ENCODE peak calls at places on chromosomes 13 and 19, in ten cellular contexts. One of them, this sample, is unnamed.

GRCh38 chr19:19900124-19900523 is 622 bp upstream of the ZNF93 start:
- DNase-seq in lower lobe of right lung: no peak
- DNase-seq in CD8-positive, alpha-beta memory T cell: no peak
- DNase-seq in hepatocyte: peak; percentile 17
- DNase-seq in GM23338: peak; percentile 33
- DNase-seq in psoas muscle: no peak
- DNase-seq in SK-N-SH: peak; percentile 16
- DNase-seq in left ventricle myocardium inferior: no peak
- DNase-seq in endodermal cell: no peak
- DNase-seq in uterus: no peak
- DNase-seq in this sample: no peak

GRCh38 chr19:10096615-10096963 is 5.9 kb downstream of the ANGPTL6 start:
- DNase-seq in uterus: no peak
- DNase-seq in endodermal cell: no peak
- DNase-seq in psoas muscle: peak; percentile 57
- DNase-seq in CD8-positive, alpha-beta memory T cell: no peak
- DNase-seq in lower lobe of right lung: no peak
- DNase-seq in hepatocyte: no peak
- DNase-seq in SK-N-SH: no peak
- DNase-seq in left ventricle myocardium inferior: peak; percentile 32
- DNase-seq in GM23338: no peak
- DNase-seq in this sample: no peak

GRCh38 chr19:593505-593904 is 3.8 kb downstream of the HCN2 start:
- DNase-seq in SK-N-SH: no peak
- DNase-seq in CD8-positive, alpha-beta memory T cell: no peak
- DNase-seq in psoas muscle: no peak
- DNase-seq in endodermal cell: no peak
- DNase-seq in hepatocyte: no peak
- DNase-seq in GM23338: no peak
- DNase-seq in uterus: no peak
- DNase-seq in left ventricle myocardium inferior: no peak
- DNase-seq in lower lobe of right lung: no peak
- DNase-seq in this sample: no peak

GRCh38 chr19:23882493-23882892 is 32.2 kb upstream of the ZNF726 start:
- DNase-seq in GM23338: no peak
- DNase-seq in CD8-positive, alpha-beta memory T cell: no peak
- DNase-seq in endodermal cell: no peak
- DNase-seq in lower lobe of right lung: no peak
- DNase-seq in psoas muscle: no peak
- DNase-seq in uterus: no peak
- DNase-seq in left ventricle myocardium inferior: no peak
- DNase-seq in hepatocyte: peak; percentile 25
- DNase-seq in SK-N-SH: no peak
- DNase-seq in this sample: no peak

GRCh38 chr13:25677956-25678355 is 306.2 kb downstream of the ATP8A2 start:
- DNase-seq in SK-N-SH: no peak
- DNase-seq in endodermal cell: no peak
- DNase-seq in hepatocyte: no peak
- DNase-seq in CD8-positive, alpha-beta memory T cell: no peak
- DNase-seq in uterus: no peak
- DNase-seq in psoas muscle: no peak
- DNase-seq in lower lobe of right lung: no peak
- DNase-seq in GM23338: no peak
- DNase-seq in left ventricle myocardium inferior: no peak
- DNase-seq in this sample: no peak

GRCh38 chr13:49781791-49782190 is 10.7 kb downstream of the KPNA3 start:
- DNase-seq in GM23338: no peak
- DNase-seq in hepatocyte: no peak
- DNase-seq in left ventricle myocardium inferior: no peak
- DNase-seq in CD8-positive, alpha-beta memory T cell: no peak
- DNase-seq in lower lobe of right lung: no peak
- DNase-seq in psoas muscle: no peak
- DNase-seq in SK-N-SH: no peak
- DNase-seq in endodermal cell: no peak
- DNase-seq in uterus: no peak
- DNase-seq in this sample: no peak

GRCh38 chr13:96984061-96984508 is 10.2 kb downstream of the OXGR1 start:
- DNase-seq in hepatocyte: peak; percentile 61
- DNase-seq in left ventricle myocardium inferior: no peak
- DNase-seq in GM23338: peak; percentile 69
- DNase-seq in lower lobe of right lung: peak; percentile 67
- DNase-seq in endodermal cell: peak; percentile 58
- DNase-seq in CD8-positive, alpha-beta memory T cell: no peak
- DNase-seq in SK-N-SH: peak; percentile 57
- DNase-seq in psoas muscle: no peak
- DNase-seq in uterus: no peak
- DNase-seq in this sample: no peak

GRCh38 chr19:6551607-6552450 is 21.0 kb downstream of the TNFSF9 start:
- DNase-seq in endodermal cell: peak; percentile 91
- DNase-seq in psoas muscle: no peak
- DNase-seq in CD8-positive, alpha-beta memory T cell: peak; percentile 60
- DNase-seq in GM23338: peak; percentile 92
- DNase-seq in hepatocyte: peak; percentile 56
- DNase-seq in uterus: no peak
- DNase-seq in SK-N-SH: peak; percentile 70
- DNase-seq in lower lobe of right lung: peak; percentile 50
- DNase-seq in left ventricle myocardium inferior: no peak
- DNase-seq in this sample: peak; percentile 68

GRCh38 chr19:9406798-9407352 is 28.5 kb downstream of the ZNF266 start:
- DNase-seq in psoas muscle: peak; percentile 81
- DNase-seq in SK-N-SH: peak; percentile 84
- DNase-seq in GM23338: peak; percentile 6
- DNase-seq in left ventricle myocardium inferior: peak; percentile 84
- DNase-seq in lower lobe of right lung: peak; percentile 65
- DNase-seq in CD8-positive, alpha-beta memory T cell: no peak
- DNase-seq in uterus: peak; percentile 59
- DNase-seq in endodermal cell: no peak
- DNase-seq in hepatocyte: no peak
- DNase-seq in this sample: peak; percentile 45

GRCh38 chr13:28540612-28541011 is 45.7 kb upstream of the FLT1 start:
- DNase-seq in left ventricle myocardium inferior: no peak
- DNase-seq in endodermal cell: no peak
- DNase-seq in hepatocyte: no peak
- DNase-seq in CD8-positive, alpha-beta memory T cell: no peak
- DNase-seq in psoas muscle: no peak
- DNase-seq in uterus: no peak
- DNase-seq in lower lobe of right lung: no peak
- DNase-seq in SK-N-SH: no peak
- DNase-seq in GM23338: no peak
- DNase-seq in this sample: no peak

GRCh38 chr19:54188224-54188871 is 1.0 kb downstream of the MBOAT7 start:
- DNase-seq in CD8-positive, alpha-beta memory T cell: no peak
- DNase-seq in GM23338: peak; percentile 45
- DNase-seq in lower lobe of right lung: peak; percentile 50
- DNase-seq in endodermal cell: peak; percentile 62
- DNase-seq in left ventricle myocardium inferior: no peak
- DNase-seq in hepatocyte: peak; percentile 79
- DNase-seq in SK-N-SH: no peak
- DNase-seq in psoas muscle: no peak
- DNase-seq in uterus: no peak
- DNase-seq in this sample: peak; percentile 67

GRCh38 chr13:91216928-91217700 is 130.4 kb upstream of the MIR17HG start:
- DNase-seq in left ventricle myocardium inferior: no peak
- DNase-seq in SK-N-SH: no peak
- DNase-seq in GM23338: peak; percentile 25
- DNase-seq in psoas muscle: no peak
- DNase-seq in hepatocyte: no peak
- DNase-seq in uterus: no peak
- DNase-seq in CD8-positive, alpha-beta memory T cell: no peak
- DNase-seq in endodermal cell: peak; percentile 67
- DNase-seq in lower lobe of right lung: no peak
- DNase-seq in this sample: no peak

GRCh38 chr19:34181111-34181864 is 9.0 kb downstream of the LSM14A start:
- DNase-seq in uterus: no peak
- DNase-seq in SK-N-SH: no peak
- DNase-seq in psoas muscle: no peak
- DNase-seq in lower lobe of right lung: no peak
- DNase-seq in CD8-positive, alpha-beta memory T cell: no peak
- DNase-seq in endodermal cell: no peak
- DNase-seq in left ventricle myocardium inferior: no peak
- DNase-seq in GM23338: no peak
- DNase-seq in hepatocyte: no peak
- DNase-seq in this sample: no peak

GRCh38 chr19:53157601-53158000 is 1.3 kb downstream of the ZNF347 start:
- DNase-seq in CD8-positive, alpha-beta memory T cell: no peak
- DNase-seq in left ventricle myocardium inferior: no peak
- DNase-seq in uterus: no peak
- DNase-seq in hepatocyte: peak; percentile 25
- DNase-seq in lower lobe of right lung: no peak
- DNase-seq in GM23338: peak; percentile 42
- DNase-seq in endodermal cell: peak; percentile 72
- DNase-seq in SK-N-SH: peak; percentile 20
- DNase-seq in psoas muscle: no peak
- DNase-seq in this sample: peak; percentile 2

GRCh38 chr19:43739836-43740235 is 14.9 kb downstream of the SMG9 start:
- DNase-seq in GM23338: no peak
- DNase-seq in uterus: no peak
- DNase-seq in psoas muscle: no peak
- DNase-seq in lower lobe of right lung: no peak
- DNase-seq in SK-N-SH: no peak
- DNase-seq in hepatocyte: no peak
- DNase-seq in CD8-positive, alpha-beta memory T cell: no peak
- DNase-seq in endodermal cell: no peak
- DNase-seq in left ventricle myocardium inferior: no peak
- DNase-seq in this sample: no peak

GRCh38 chr19:58395220-58395978 is at the start of gene RNF225:
- DNase-seq in lower lobe of right lung: no peak
- DNase-seq in left ventricle myocardium inferior: no peak
- DNase-seq in psoas muscle: no peak
- DNase-seq in CD8-positive, alpha-beta memory T cell: no peak
- DNase-seq in hepatocyte: peak; percentile 46
- DNase-seq in SK-N-SH: no peak
- DNase-seq in GM23338: peak; percentile 69
- DNase-seq in uterus: no peak
- DNase-seq in endodermal cell: peak; percentile 87
- DNase-seq in this sample: no peak

GRCh38 chr19:14114854-14115253 is 2.7 kb downstream of the PRKACA start:
- DNase-seq in endodermal cell: peak; percentile 83
- DNase-seq in hepatocyte: no peak
- DNase-seq in left ventricle myocardium inferior: peak; percentile 67
- DNase-seq in GM23338: peak; percentile 77
- DNase-seq in uterus: no peak
- DNase-seq in SK-N-SH: peak; percentile 60
- DNase-seq in lower lobe of right lung: peak; percentile 82
- DNase-seq in CD8-positive, alpha-beta memory T cell: peak; percentile 30
- DNase-seq in psoas muscle: peak; percentile 71
- DNase-seq in this sample: no peak

GRCh38 chr13:93984070-93984469 is 495.4 kb downstream of the DCT start:
- DNase-seq in CD8-positive, alpha-beta memory T cell: no peak
- DNase-seq in GM23338: no peak
- DNase-seq in lower lobe of right lung: no peak
- DNase-seq in psoas muscle: no peak
- DNase-seq in uterus: no peak
- DNase-seq in left ventricle myocardium inferior: no peak
- DNase-seq in endodermal cell: no peak
- DNase-seq in hepatocyte: no peak
- DNase-seq in SK-N-SH: no peak
- DNase-seq in this sample: no peak

GRCh38 chr19:39307233-39307821 is 11.1 kb downstream of the IFNL1 start:
- DNase-seq in left ventricle myocardium inferior: no peak
- DNase-seq in SK-N-SH: no peak
- DNase-seq in uterus: no peak
- DNase-seq in hepatocyte: peak; percentile 89
- DNase-seq in endodermal cell: peak; percentile 90
- DNase-seq in lower lobe of right lung: peak; percentile 64
- DNase-seq in GM23338: peak; percentile 90
- DNase-seq in psoas muscle: no peak
- DNase-seq in CD8-positive, alpha-beta memory T cell: no peak
- DNase-seq in this sample: no peak
- H3K4me3 ChIP-seq in left ventricle myocardium inferior: peak overlapping the region; percentile 52
- H3K4me3 ChIP-seq in SK-N-SH: no peak overlapping the region
- H3K4me3 ChIP-seq in uterus: no peak overlapping the region
- H3K4me3 ChIP-seq in hepatocyte: peak overlapping the region; percentile 22
- H3K4me3 ChIP-seq in endodermal cell: peak overlapping the region; percentile 73
- H3K4me3 ChIP-seq in lower lobe of right lung: peak overlapping the region; percentile 34
- H3K4me3 ChIP-seq in GM23338: peak overlapping the region; percentile 88
- H3K4me3 ChIP-seq in psoas muscle: peak overlapping the region; percentile 42
- H3K4me3 ChIP-seq in CD8-positive, alpha-beta memory T cell: no peak overlapping the region
- H3K4me3 ChIP-seq in this sample: no peak overlapping the region

DNA sequence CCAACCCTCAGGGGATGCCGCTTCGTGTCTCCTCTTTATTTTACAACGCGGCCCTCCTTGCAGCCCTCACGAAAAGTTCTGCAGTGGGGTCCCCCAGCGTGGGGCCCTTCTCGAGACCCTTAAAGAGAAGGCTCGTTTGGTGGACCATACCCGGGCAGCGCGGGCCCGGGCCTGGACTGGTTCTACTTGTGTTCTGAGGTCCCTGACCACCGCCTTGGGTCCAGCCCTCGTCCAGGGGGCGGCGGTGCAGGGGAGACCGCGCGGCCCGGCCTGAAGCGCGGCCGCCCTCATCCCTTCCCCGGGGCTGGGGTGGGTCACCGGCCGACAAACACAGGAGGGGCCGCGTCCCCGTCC is 400 bp upstream of the SERP2 start:
- DNase-seq in left ventricle myocardium inferior: no peak
- DNase-seq in uterus: no peak
- DNase-seq in SK-N-SH: no peak
- DNase-seq in endodermal cell: peak; percentile 67
- DNase-seq in GM23338: peak; percentile 44
- DNase-seq in lower lobe of right lung: no peak
- DNase-seq in psoas muscle: peak; percentile 20
- DNase-seq in hepatocyte: no peak
- DNase-seq in CD8-positive, alpha-beta memory T cell: no peak
- DNase-seq in this sample: no peak
- H3K4me3 ChIP-seq in left ventricle myocardium inferior: peak overlapping the region; percentile 85
- H3K4me3 ChIP-seq in uterus: peak overlapping the region; percentile 45
- H3K4me3 ChIP-seq in SK-N-SH: peak overlapping the region; percentile 53
- H3K4me3 ChIP-seq in endodermal cell: peak overlapping the region; percentile 65
- H3K4me3 ChIP-seq in GM23338: peak overlapping the region; percentile 85
- H3K4me3 ChIP-seq in lower lobe of right lung: peak overlapping the region; percentile 62
- H3K4me3 ChIP-seq in psoas muscle: peak overlapping the region; percentile 80
- H3K4me3 ChIP-seq in hepatocyte: peak overlapping the region; percentile 44
- H3K4me3 ChIP-seq in CD8-positive, alpha-beta memory T cell: no peak overlapping the region
- H3K4me3 ChIP-seq in this sample: no peak overlapping the region

GRCh38 chr13:101612736-101613135 is 160.3 kb downstream of the ITGBL1 start:
- DNase-seq in SK-N-SH: no peak
- DNase-seq in CD8-positive, alpha-beta memory T cell: no peak
- DNase-seq in psoas muscle: no peak
- DNase-seq in lower lobe of right lung: no peak
- DNase-seq in endodermal cell: no peak
- DNase-seq in hepatocyte: no peak
- DNase-seq in left ventricle myocardium inferior: no peak
- DNase-seq in GM23338: no peak
- DNase-seq in uterus: no peak
- DNase-seq in this sample: no peak
- H3K4me3 ChIP-seq in SK-N-SH: no peak overlapping the region
- H3K4me3 ChIP-seq in CD8-positive, alpha-beta memory T cell: no peak overlapping the region
- H3K4me3 ChIP-seq in psoas muscle: no peak overlapping the region
- H3K4me3 ChIP-seq in lower lobe of right lung: no peak overlapping the region
- H3K4me3 ChIP-seq in endodermal cell: no peak overlapping the region
- H3K4me3 ChIP-seq in hepatocyte: no peak overlapping the region
- H3K4me3 ChIP-seq in left ventricle myocardium inferior: no peak overlapping the region
- H3K4me3 ChIP-seq in GM23338: no peak overlapping the region
- H3K4me3 ChIP-seq in uterus: no peak overlapping the region
- H3K4me3 ChIP-seq in this sample: no peak overlapping the region

DNA sequence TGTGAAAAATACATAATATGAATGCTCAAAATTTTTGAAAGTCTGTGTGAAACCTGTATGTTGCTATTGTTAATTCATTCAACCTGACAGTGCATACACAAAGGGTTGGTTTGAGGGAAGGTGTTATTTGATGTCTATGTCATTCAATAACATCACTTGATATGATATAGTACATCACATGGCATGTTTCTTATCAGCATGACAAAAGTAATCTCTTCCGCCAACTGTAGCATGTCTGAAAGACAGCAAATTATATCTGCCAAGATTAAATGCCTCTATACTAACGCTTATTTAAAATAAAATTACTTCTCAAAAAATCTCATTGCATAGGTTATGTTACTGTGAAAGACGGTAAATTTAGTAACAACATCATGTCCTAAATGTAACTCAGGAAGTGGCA is 905.1 kb upstream of the PCDH20 start:
- DNase-seq in psoas muscle: no peak
- DNase-seq in endodermal cell: no peak
- DNase-seq in left ventricle myocardium inferior: no peak
- DNase-seq in CD8-positive, alpha-beta memory T cell: no peak
- DNase-seq in hepatocyte: no peak
- DNase-seq in lower lobe of right lung: no peak
- DNase-seq in SK-N-SH: peak; percentile 9
- DNase-seq in uterus: no peak
- DNase-seq in GM23338: no peak
- DNase-seq in this sample: no peak
- H3K4me3 ChIP-seq in psoas muscle: no peak overlapping the region
- H3K4me3 ChIP-seq in endodermal cell: no peak overlapping the region
- H3K4me3 ChIP-seq in left ventricle myocardium inferior: no peak overlapping the region
- H3K4me3 ChIP-seq in CD8-positive, alpha-beta memory T cell: no peak overlapping the region
- H3K4me3 ChIP-seq in hepatocyte: no peak overlapping the region
- H3K4me3 ChIP-seq in lower lobe of right lung: no peak overlapping the region
- H3K4me3 ChIP-seq in SK-N-SH: no peak overlapping the region
- H3K4me3 ChIP-seq in uterus: no peak overlapping the region
- H3K4me3 ChIP-seq in GM23338: no peak overlapping the region
- H3K4me3 ChIP-seq in this sample: no peak overlapping the region

This sample was measured in SJSA1.